ENCODE peak calls at places on chromosomes 13 and 19, in eight cellular contexts. Y, L, C, W, X, N, K and Z are unnamed samples.

GRCh38 chr19:2013683-2013961 is 1.9 kb downstream of the BTBD2 start:
- DNase-seq in N (no peak), X (no peak), W (no peak), K (no peak), L (no peak), Y (no peak), C (no peak), Z (no peak)

GRCh38 chr13:24196593-24197197 is 36.2 kb downstream of the SPATA13 start:
- DNase-seq in K (no peak), N (no peak), X (no peak), L (no peak), C (no peak), W (no peak), Y (no peak), Z (no peak)

GRCh38 chr13:99959127-99959529 is 12.4 kb downstream of the ZIC5 start:
- DNase-seq in Y (no peak), W (peak; percentile 25), N (no peak), C (no peak), X (no peak), K (no peak), L (no peak), Z (no peak)

GRCh38 chr19:39232708-39233107 is 12.1 kb downstream of the IFNL3 start:
- DNase-seq in X (no peak), K (no peak), N (no peak), L (no peak), Y (no peak), W (no peak), C (no peak), Z (no peak)

GRCh38 chr13:72194531-72194930 is 327.5 kb upstream of the DACH1 start:
- DNase-seq in L (no peak), C (no peak), X (peak; percentile 54), N (peak; percentile 54), Y (no peak), K (no peak), W (no peak), Z (no peak)

GRCh38 chr19:37981785-37982475 is 74.9 kb downstream of the SIPA1L3 start:
- DNase-seq in K (no peak), W (no peak), C (no peak), Y (peak; percentile 96), L (no peak), X (peak; percentile 66), N (no peak), Z (no peak)

GRCh38 chr19:1853295-1854031 is 5.2 kb upstream of the REXO1 start:
- DNase-seq in N (peak; percentile 87), X (peak; percentile 93), Y (peak; percentile 57), W (peak; percentile 87), K (peak; percentile 79), L (peak; percentile 74), C (peak; percentile 94), Z (peak; percentile 56)

GRCh38 chr13:36817996-36818395 is 1.0 kb upstream of the RFXAP start:
- DNase-seq in Y (no peak), L (no peak), W (no peak), X (no peak), K (no peak), C (no peak), N (no peak), Z (no peak)

GRCh38 chr13:113854238-113855011 is 9.5 kb downstream of the GAS6 start:
- DNase-seq in Y (peak; percentile 66), L (peak; percentile 30), C (peak; percentile 65), K (peak; percentile 61), X (peak; percentile 52), W (no peak), N (peak; percentile 43), Z (no peak)

GRCh38 chr19:28224441-28224840 is 988.5 kb downstream of the UQCRFS1 start:
- DNase-seq in N (no peak), L (no peak), K (no peak), W (no peak), C (no peak), X (no peak), Y (peak; percentile 14), Z (no peak)

GRCh38 chr13:56396318-56396717 is 744.4 kb upstream of the PRR20A start:
- DNase-seq in K (no peak), C (no peak), W (peak; percentile 28), X (no peak), L (no peak), N (no peak), Y (no peak), Z (no peak)

GRCh38 chr19:56720281-56720680 is 48.7 kb upstream of the ZNF835 start:
- DNase-seq in W (no peak), N (no peak), L (no peak), K (no peak), Y (no peak), X (no peak), C (no peak), Z (no peak)

GRCh38 chr19:1411255-1412191 is 4.1 kb downstream of the DAZAP1 start:
- DNase-seq in W (no peak), K (peak; percentile 80), L (peak; percentile 56), Y (peak; percentile 65), N (no peak), C (no peak), X (no peak), Z (no peak)

GRCh38 chr13:83485101-83485500 is 397.2 kb downstream of the SLITRK1 start:
- DNase-seq in W (no peak), N (no peak), L (no peak), Y (no peak), X (no peak), C (no peak), K (no peak), Z (no peak)

GRCh38 chr19:15173746-15174404 is 26.9 kb downstream of the NOTCH3 start:
- DNase-seq in X (no peak), N (no peak), Y (no peak), W (peak; percentile 49), K (no peak), C (peak; percentile 40), L (no peak), Z (no peak)

GRCh38 chr13:35600137-35600536 is 123.6 kb upstream of the MAB21L1 start:
- DNase-seq in N (no peak), C (no peak), Y (peak; percentile 52), W (no peak), L (peak; percentile 5), X (no peak), K (no peak), Z (no peak)

GRCh38 chr13:39527961-39528720 is 74.9 kb downstream of the LHFPL6 start:
- DNase-seq in X (no peak), Y (peak; percentile 97), C (no peak), K (no peak), W (no peak), L (peak; percentile 93), N (no peak), Z (no peak)
- H3K4me3 ChIP-seq in X (no peak overlapping the region), Y (peak overlapping the region; percentile 22), C (no peak overlapping the region), K (no peak overlapping the region), W (no peak overlapping the region), L (peak overlapping the region; percentile 15), N (no peak overlapping the region), Z (no peak overlapping the region)

DNA sequence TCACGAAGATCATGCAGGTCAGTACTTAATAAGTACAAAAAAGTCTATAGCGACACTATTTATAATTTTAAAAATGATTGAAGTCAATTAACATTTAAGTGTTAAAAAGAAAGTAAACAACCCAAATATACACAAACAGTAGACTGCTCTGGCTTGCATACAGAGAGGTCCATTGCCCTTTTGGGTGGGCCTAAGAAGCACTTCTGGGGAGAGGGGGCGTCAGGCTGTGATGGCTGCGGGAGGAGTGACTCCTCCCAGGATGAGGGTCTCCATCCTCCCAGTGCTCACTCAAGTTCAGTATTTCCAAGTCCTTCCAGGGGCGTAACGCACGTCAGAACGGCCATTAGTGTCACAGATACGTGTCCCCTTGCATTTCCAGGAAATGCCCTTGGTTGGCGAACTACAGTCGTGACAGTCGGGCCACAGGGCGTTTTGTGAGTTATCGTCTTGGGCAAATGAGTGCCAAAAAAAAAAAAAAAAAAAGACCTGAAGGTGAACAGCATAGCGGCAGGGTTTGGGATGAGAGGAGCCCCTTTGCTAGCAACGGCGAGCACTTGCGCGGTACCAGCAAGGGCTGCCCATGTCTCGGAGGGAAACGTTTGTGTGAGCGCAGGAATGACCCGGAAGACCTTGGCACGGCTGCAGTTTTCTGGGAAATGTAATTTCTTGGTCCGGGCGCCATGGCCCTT is at the start of gene SCGB2B2:
- DNase-seq in L (no peak), K (no peak), X (no peak), C (no peak), N (no peak), Y (no peak), W (peak; percentile 68), Z (peak; percentile 70)
- TF ChIP-seq CTCF in L (peak; percentile 41), K (peak; percentile 38), X (no peak), C (no peak), N (no peak), Y (no peak), W (no peak), Z (no peak)

GRCh38 chr19:35755550-35756371 is 1.1 kb downstream of the HSPB6 start:
- DNase-seq in Y (no peak), C (no peak), L (peak; percentile 85), W (peak; percentile 23), K (peak; percentile 90), X (peak; percentile 80), N (peak; percentile 80), Z (no peak)
- H3K4me3 ChIP-seq in Y (peak overlapping the region; percentile 83), C (no peak overlapping the region), L (peak overlapping the region; percentile 91), W (peak overlapping the region; percentile 94), K (peak overlapping the region; percentile 100), X (peak overlapping the region; percentile 79), N (peak overlapping the region; percentile 76), Z (no peak overlapping the region)

GRCh38 chr19:11792942-11793341 is 5.4 kb upstream of the ZNF491 start:
- DNase-seq in X (no peak), C (no peak), K (no peak), N (no peak), Y (no peak), L (no peak), W (no peak), Z (no peak)

GRCh38 chr19:11797491-11797890 is 832 bp upstream of the ZNF491 start:
- DNase-seq in X (peak; percentile 87), K (peak; percentile 85), C (peak; percentile 81), W (peak; percentile 94), Y (peak; percentile 69), N (peak; percentile 85), L (peak; percentile 84), Z (peak; percentile 65)

DNA sequence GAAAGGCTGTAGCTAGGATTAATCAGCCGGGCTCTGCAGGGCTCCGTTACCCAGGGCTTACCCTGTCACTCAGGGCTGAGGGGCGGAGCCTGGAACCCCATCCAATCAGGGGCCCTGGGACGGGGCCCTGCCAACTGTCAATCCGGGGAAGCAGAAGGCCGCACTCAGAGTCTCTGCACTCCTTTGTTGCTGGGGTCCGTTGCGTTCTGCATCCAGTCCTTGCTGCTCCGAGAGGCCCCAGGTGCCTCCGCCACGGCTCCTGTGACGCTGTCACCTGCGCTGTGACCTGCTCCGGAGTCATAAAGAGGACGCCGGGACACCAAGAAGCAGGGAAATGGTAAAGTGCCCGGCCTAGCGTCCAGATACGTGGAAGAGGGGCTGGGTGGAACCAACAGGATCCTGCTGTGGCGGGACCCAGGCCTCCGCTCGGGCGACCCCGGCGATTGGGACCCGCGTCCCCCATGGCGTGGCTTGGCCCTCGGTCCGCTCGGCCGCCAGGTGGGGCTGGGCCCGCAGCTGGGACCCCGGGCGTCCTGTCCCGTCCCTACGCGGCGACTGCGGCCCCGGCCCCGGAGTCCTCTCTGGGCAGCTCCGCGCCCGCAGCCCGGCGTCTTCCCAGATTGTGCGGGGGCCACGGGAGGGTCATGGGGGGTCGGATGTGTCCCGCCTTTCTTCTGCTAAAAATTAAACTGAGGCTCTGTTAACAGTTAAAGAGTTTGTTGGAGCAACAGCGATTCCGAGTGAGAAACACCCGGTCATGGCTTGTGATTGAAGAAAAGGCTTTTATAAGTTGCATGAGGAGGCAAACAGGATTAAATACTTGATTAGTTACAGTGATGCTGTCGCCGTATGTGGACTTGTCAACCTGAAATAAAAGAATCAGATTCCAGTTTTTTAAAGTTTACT is at the start of gene ZNF491:
- DNase-seq in W (peak; percentile 97), L (peak; percentile 66), Y (peak; percentile 86), N (peak; percentile 88), K (peak; percentile 93), X (peak; percentile 94), C (peak; percentile 94), Z (peak; percentile 75)
- TF ChIP-seq CTCF in W (peak; percentile 41), L (no peak), Y (no peak), N (no peak), K (peak; percentile 51), X (no peak), C (peak; percentile 36), Z (peak; percentile 34)